ENCODE peak calls at places on chromosome 5, in seven cellular contexts. Z is lower lobe of right lung, O is tibial artery, X is sigmoid colon, G is left ventricle myocardium inferior, S is uterus, W is astrocyte. I is an unnamed sample.

GRCh38 chr5:107673368-107674136 is 2.8 kb upstream of the EFNA5 start:
- DNase-seq in Z (peak; percentile 84), O (peak; percentile 85), X (peak; percentile 92), G (peak; percentile 80), S (peak; percentile 66), W (peak; percentile 71), I (peak; percentile 83)

GRCh38 chr5:30808996-30809395 is 384.5 kb upstream of the CDH6 start:
- DNase-seq in Z (no peak), O (no peak), X (no peak), G (no peak), S (no peak), W (peak; percentile 13), I (no peak)

GRCh38 chr5:14449052-14449661 is 132.4 kb upstream of the OTULINL start:
- DNase-seq in Z (no peak), O (no peak), X (no peak), G (no peak), S (peak; percentile 69), W (peak; percentile 97), I (peak; percentile 84)

GRCh38 chr5:96761618-96762017 is 46.1 kb downstream of the ERAP1 start:
- DNase-seq in Z (no peak), O (no peak), X (no peak), G (no peak), S (no peak), W (no peak), I (no peak)

GRCh38 chr5:31470608-31471007 is 61.3 kb downstream of the DROSHA start:
- DNase-seq in Z (peak; percentile 49), O (peak; percentile 66), X (peak; percentile 74), G (peak; percentile 66), S (peak; percentile 23), W (peak; percentile 56), I (peak; percentile 87)

GRCh38 chr5:169094586-169095409 is 206.1 kb downstream of the SLIT3 start:
- DNase-seq in Z (no peak), O (no peak), X (no peak), G (no peak), S (no peak), W (peak; percentile 69), I (peak; percentile 92)

GRCh38 chr5:143581649-143582048 is 178.2 kb upstream of the NR3C1 start:
- DNase-seq in Z (no peak), O (no peak), X (no peak), G (no peak), S (no peak), W (no peak), I (no peak)

GRCh38 chr5:94240064-94240463 is 378.3 kb downstream of the KIAA0825 start:
- DNase-seq in Z (no peak), O (no peak), X (no peak), G (no peak), S (no peak), W (peak; percentile 30), I (no peak)

GRCh38 chr5:139961435-139962157 is 81.5 kb downstream of the NRG2 start:
- DNase-seq in Z (no peak), O (no peak), X (no peak), G (no peak), S (no peak), W (no peak), I (peak; percentile 58)

GRCh38 chr5:50665091-50665490 is 1.3 kb upstream of the PARP8 start:
- DNase-seq in Z (no peak), O (no peak), X (no peak), G (no peak), S (no peak), W (no peak), I (no peak)

GRCh38 chr5:56112526-56113121 is 117.9 kb upstream of the IL6ST start:
- DNase-seq in Z (no peak), O (no peak), X (no peak), G (no peak), S (peak; percentile 31), W (no peak), I (no peak)

GRCh38 chr5:143782588-143783386 is 29.2 kb upstream of the HMHB1 start:
- DNase-seq in Z (no peak), O (no peak), X (no peak), G (no peak), S (no peak), W (no peak), I (no peak)

GRCh38 chr5:40333459-40334241 is 346.1 kb upstream of the PTGER4 start:
- DNase-seq in Z (no peak), O (no peak), X (no peak), G (no peak), S (no peak), W (peak; percentile 6), I (no peak)

GRCh38 chr5:167777746-167778145 is 513.7 kb upstream of the WWC1 start:
- DNase-seq in Z (no peak), O (no peak), X (no peak), G (no peak), S (no peak), W (peak; percentile 52), I (no peak)

GRCh38 chr5:82349651-82350050 is 71.5 kb upstream of the RPS23 start:
- DNase-seq in Z (no peak), O (peak; percentile 59), X (no peak), G (no peak), S (no peak), W (no peak), I (no peak)

GRCh38 chr5:113520429-113520828 is 6.9 kb downstream of the YTHDC2 start:
- DNase-seq in Z (no peak), O (no peak), X (no peak), G (no peak), S (no peak), W (peak; percentile 64), I (no peak)

GRCh38 chr5:9820696-9821449 is 190.7 kb upstream of the TAS2R1 start:
- DNase-seq in Z (no peak), O (no peak), X (no peak), G (no peak), S (no peak), W (no peak), I (no peak)

GRCh38 chr5:20248102-20248501 is 260.1 kb upstream of the CDH18 start:
- DNase-seq in Z (no peak), O (no peak), X (no peak), G (no peak), S (no peak), W (no peak), I (no peak)

GRCh38 chr5:96384353-96384752 is 48.7 kb downstream of the PCSK1 start:
- DNase-seq in Z (no peak), O (peak; percentile 59), X (no peak), G (peak; percentile 50), S (no peak), W (peak; percentile 70), I (no peak)

GRCh38 chr5:35115920-35116319 is 68.2 kb upstream of the AGXT2 start:
- DNase-seq in Z (no peak), O (no peak), X (no peak), G (no peak), S (no peak), W (no peak), I (no peak)

GRCh38 chr5:94540856-94541494 is 77.4 kb downstream of the KIAA0825 start:
- DNase-seq in Z (no peak), O (no peak), X (no peak), G (no peak), S (no peak), W (no peak), I (no peak)

GRCh38 chr5:43556857-43557593 is at the start of gene PAIP1:
- DNase-seq in Z (peak; percentile 88), O (peak; percentile 78), X (peak; percentile 91), G (peak; percentile 85), S (peak; percentile 77), W (peak; percentile 79), I (peak; percentile 95)

GRCh38 chr5:155148694-155149093 is 135.1 kb downstream of the KIF4B start:
- DNase-seq in Z (no peak), O (no peak), X (no peak), G (no peak), S (no peak), W (no peak), I (no peak)

GRCh38 chr5:163347671-163348070 is 89.7 kb upstream of the CCNG1 start:
- DNase-seq in Z (no peak), O (peak; percentile 30), X (no peak), G (no peak), S (no peak), W (peak; percentile 26), I (no peak)

GRCh38 chr5:179413086-179413690 is 67.9 kb upstream of the ADAMTS2 start:
- DNase-seq in Z (no peak), O (no peak), X (peak; percentile 40), G (no peak), S (no peak), W (no peak), I (peak; percentile 69)

GRCh38 chr5:80181618-80182211 is 74.1 kb downstream of the SERINC5 start:
- DNase-seq in Z (peak; percentile 77), O (no peak), X (no peak), G (no peak), S (no peak), W (peak; percentile 53), I (peak; percentile 58)

GRCh38 chr5:39716532-39716971 is 291.8 kb upstream of the DAB2 start:
- DNase-seq in Z (no peak), O (peak; percentile 24), X (no peak), G (no peak), S (no peak), W (peak; percentile 37), I (peak; percentile 24)

GRCh38 chr5:8848997-8849585 is 696.8 kb downstream of the SEMA5A start:
- DNase-seq in Z (no peak), O (no peak), X (no peak), G (no peak), S (no peak), W (peak; percentile 87), I (no peak)

GRCh38 chr5:67617051-67617450 is 420.5 kb upstream of the CD180 start:
- DNase-seq in Z (no peak), O (no peak), X (no peak), G (no peak), S (no peak), W (no peak), I (no peak)

DNA sequence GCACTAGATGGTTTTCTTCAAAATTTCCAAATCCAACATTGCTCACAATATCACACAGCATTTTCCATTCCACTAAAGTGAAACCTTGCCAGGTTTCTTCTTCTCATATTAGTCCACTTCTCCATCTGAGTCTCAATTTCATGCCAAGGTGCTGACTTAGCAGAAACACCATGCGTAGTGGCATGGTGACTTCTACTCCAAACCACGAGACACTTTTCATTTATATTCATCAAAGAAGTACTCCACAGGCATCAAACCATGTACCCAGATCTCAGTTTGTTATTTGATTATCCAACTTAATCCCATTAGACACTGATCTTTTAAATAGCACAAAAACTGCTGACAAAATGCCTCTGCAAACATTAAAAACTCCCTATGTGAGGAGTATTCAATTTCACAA is 233.4 kb upstream of the ITGA1 start:
- DNase-seq in Z (no peak), O (no peak), X (no peak), G (no peak), S (no peak), W (no peak), I (no peak)
- H3K4me3 ChIP-seq in Z (no peak overlapping the region), O (no peak overlapping the region), X (no peak overlapping the region), G (no peak overlapping the region), S (no peak overlapping the region), W (no peak overlapping the region), I (no peak overlapping the region)

GRCh38 chr5:66143473-66144073 is 527 bp upstream of the SREK1 start:
- DNase-seq in Z (no peak), O (no peak), X (no peak), G (no peak), S (no peak), W (no peak), I (no peak)
- H3K4me3 ChIP-seq in Z (peak overlapping the region; percentile 71), O (peak overlapping the region; percentile 77), X (peak overlapping the region; percentile 83), G (peak overlapping the region; percentile 82), S (peak overlapping the region; percentile 96), W (peak overlapping the region; percentile 96), I (peak overlapping the region; percentile 53)

GRCh38 chr5:75473463-75473862 is 38.0 kb downstream of the CERT1 start:
- DNase-seq in Z (no peak), O (no peak), X (no peak), G (no peak), S (no peak), W (no peak), I (no peak)
- H3K4me3 ChIP-seq in Z (no peak overlapping the region), O (no peak overlapping the region), X (no peak overlapping the region), G (no peak overlapping the region), S (no peak overlapping the region), W (no peak overlapping the region), I (no peak overlapping the region)

GRCh38 chr5:140982083-140982716 is 15.9 kb downstream of the PCDHAC2 start:
- DNase-seq in Z (no peak), O (no peak), X (no peak), G (no peak), S (no peak), W (no peak), I (no peak)
- H3K4me3 ChIP-seq in Z (no peak overlapping the region), O (no peak overlapping the region), X (no peak overlapping the region), G (no peak overlapping the region), S (no peak overlapping the region), W (no peak overlapping the region), I (no peak overlapping the region)